ENCODE peak calls at places on chromosomes 11 and 22, in ten cellular contexts. U is H54; G is DMS153; I is activated effector memory CD4-positive, alpha-beta T cell treated with anti-CD3 and anti-CD28 coated beads, Interleukin-2, amount 50 U/mL, for 16 hours; C is AG09309; K is activated gamma-delta T cell treated with anti-CD3 and anti-CD28 coated beads, Interleukin-2, amount 50 U/mL, for 16 hours; J is PC-3; X is stimulated activated CD4-positive, alpha-beta T cell treated with anti-CD3 and anti-CD28 coated beads, Interleukin-2, amount 100 ng/mL, for 48 hours; R is NCI-H187; Q is heart right ventricle. P is an unnamed sample.

GRCh38 chr11:130488187-130489026 is 40.0 kb downstream of the ADAMTS15 start:
- DNase-seq in U (no peak), G (no peak), I (no peak), C (no peak), K (no peak), J (no peak), X (no peak), R (no peak), Q (no peak), P (no peak)

GRCh38 chr11:44010789-44011251 is 37.0 kb upstream of the ACCSL start:
- DNase-seq in U (no peak), G (no peak), I (no peak), C (peak; percentile 62), K (no peak), J (no peak), X (no peak), R (no peak), Q (no peak), P (no peak)

GRCh38 chr11:1520987-1521349 is 34.4 kb upstream of the MOB2 start:
- DNase-seq in U (no peak), G (no peak), I (no peak), C (no peak), K (no peak), J (no peak), X (no peak), R (no peak), Q (no peak), P (no peak)

GRCh38 chr22:42931421-42932196 is 74.5 kb upstream of the ARFGAP3 start:
- DNase-seq in U (no peak), G (no peak), I (no peak), C (no peak), K (no peak), J (no peak), X (no peak), R (no peak), Q (no peak), P (peak; percentile 71)

GRCh38 chr22:17811119-17811518 is 36.9 kb upstream of the BID start:
- DNase-seq in U (no peak), G (no peak), I (no peak), C (no peak), K (no peak), J (no peak), X (no peak), R (no peak), Q (no peak), P (no peak)

GRCh38 chr22:45645526-45646414 is 25.9 kb upstream of the ATXN10 start:
- DNase-seq in U (no peak), G (peak; percentile 42), I (peak; percentile 92), C (no peak), K (peak; percentile 67), J (peak; percentile 73), X (peak; percentile 84), R (peak; percentile 26), Q (peak; percentile 78), P (peak; percentile 83)

GRCh38 chr11:31767066-31767465 is 44.1 kb downstream of the PAX6 start:
- DNase-seq in U (no peak), G (no peak), I (no peak), C (no peak), K (no peak), J (no peak), X (no peak), R (no peak), Q (no peak), P (no peak)

GRCh38 chr11:133038850-133039249 is 493.5 kb downstream of the OPCML start:
- DNase-seq in U (no peak), G (no peak), I (no peak), C (no peak), K (no peak), J (no peak), X (no peak), R (no peak), Q (no peak), P (no peak)

GRCh38 chr11:109267293-109268095 is 154.5 kb upstream of the C11orf87 start:
- DNase-seq in U (no peak), G (no peak), I (no peak), C (no peak), K (no peak), J (no peak), X (no peak), R (no peak), Q (no peak), P (no peak)

GRCh38 chr22:48738204-48738980 is 1089.3 kb downstream of the BRD1 start:
- DNase-seq in U (no peak), G (no peak), I (peak; percentile 43), C (no peak), K (no peak), J (no peak), X (no peak), R (no peak), Q (no peak), P (no peak)

GRCh38 chr22:44807915-44808690 is 55.7 kb downstream of the ARHGAP8 start:
- DNase-seq in U (no peak), G (no peak), I (no peak), C (no peak), K (no peak), J (no peak), X (no peak), R (no peak), Q (no peak), P (no peak)